ENCODE peak calls at places on chromosomes 4 and X, in five cellular contexts. One of them, this sample, is unnamed.

GRCh38 chrX:131792789-131793462 is 230.2 kb upstream of the STK26 start:
- DNase-seq in stimulated activated CD4-positive, alpha-beta T cell treated with anti-CD3 and anti-CD28 coated beads, Interleukin-1b, Interleukin-23, amount 100 ng/mL, for 4 hours: peak
- DNase-seq in mesenchymal stem cell: no peak
- DNase-seq in cerebellar cortex: peak
- DNase-seq in spleen: peak
- DNase-seq in this sample: no peak

GRCh38 chr4:31290836-31291235 is 570.7 kb downstream of the PCDH7 start:
- DNase-seq in stimulated activated CD4-positive, alpha-beta T cell treated with anti-CD3 and anti-CD28 coated beads, Interleukin-1b, Interleukin-23, amount 100 ng/mL, for 4 hours: no peak
- DNase-seq in cerebellar cortex: no peak
- DNase-seq in spleen: no peak
- DNase-seq in mesenchymal stem cell: no peak
- DNase-seq in this sample: no peak

GRCh38 chr4:139767168-139767567 is 101.5 kb downstream of the MGST2 start:
- DNase-seq in spleen: no peak
- DNase-seq in stimulated activated CD4-positive, alpha-beta T cell treated with anti-CD3 and anti-CD28 coated beads, Interleukin-1b, Interleukin-23, amount 100 ng/mL, for 4 hours: no peak
- DNase-seq in mesenchymal stem cell: peak
- DNase-seq in cerebellar cortex: no peak
- DNase-seq in this sample: no peak

GRCh38 chr4:69057620-69058409 is 38.5 kb upstream of the UGT2B7 start:
- DNase-seq in mesenchymal stem cell: peak
- DNase-seq in spleen: no peak
- DNase-seq in cerebellar cortex: no peak
- DNase-seq in stimulated activated CD4-positive, alpha-beta T cell treated with anti-CD3 and anti-CD28 coated beads, Interleukin-1b, Interleukin-23, amount 100 ng/mL, for 4 hours: no peak
- DNase-seq in this sample: no peak

GRCh38 chrX:110042521-110042920 is 39.6 kb downstream of the TMEM164 start:
- DNase-seq in spleen: no peak
- DNase-seq in cerebellar cortex: no peak
- DNase-seq in stimulated activated CD4-positive, alpha-beta T cell treated with anti-CD3 and anti-CD28 coated beads, Interleukin-1b, Interleukin-23, amount 100 ng/mL, for 4 hours: no peak
- DNase-seq in mesenchymal stem cell: peak
- DNase-seq in this sample: no peak

GRCh38 chr4:186930024-186930423 is 206.4 kb upstream of the FAT1 start:
- DNase-seq in mesenchymal stem cell: no peak
- DNase-seq in stimulated activated CD4-positive, alpha-beta T cell treated with anti-CD3 and anti-CD28 coated beads, Interleukin-1b, Interleukin-23, amount 100 ng/mL, for 4 hours: no peak
- DNase-seq in spleen: no peak
- DNase-seq in cerebellar cortex: no peak
- DNase-seq in this sample: no peak

GRCh38 chrX:154380153-154380552 is 1.1 kb downstream of the EMD start:
- DNase-seq in cerebellar cortex: no peak
- DNase-seq in mesenchymal stem cell: peak
- DNase-seq in spleen: peak
- DNase-seq in stimulated activated CD4-positive, alpha-beta T cell treated with anti-CD3 and anti-CD28 coated beads, Interleukin-1b, Interleukin-23, amount 100 ng/mL, for 4 hours: no peak
- DNase-seq in this sample: peak

GRCh38 chrX:86747091-86747490 is 598.8 kb downstream of the DACH2 start:
- DNase-seq in stimulated activated CD4-positive, alpha-beta T cell treated with anti-CD3 and anti-CD28 coated beads, Interleukin-1b, Interleukin-23, amount 100 ng/mL, for 4 hours: no peak
- DNase-seq in cerebellar cortex: no peak
- DNase-seq in spleen: no peak
- DNase-seq in mesenchymal stem cell: no peak
- DNase-seq in this sample: no peak

GRCh38 chr4:142314686-142315085 is 531.4 kb downstream of the INPP4B start:
- DNase-seq in cerebellar cortex: no peak
- DNase-seq in mesenchymal stem cell: no peak
- DNase-seq in stimulated activated CD4-positive, alpha-beta T cell treated with anti-CD3 and anti-CD28 coated beads, Interleukin-1b, Interleukin-23, amount 100 ng/mL, for 4 hours: no peak
- DNase-seq in spleen: no peak
- DNase-seq in this sample: no peak

GRCh38 chr4:25110653-25111329 is 49.5 kb downstream of the SEPSECS start:
- DNase-seq in spleen: no peak
- DNase-seq in mesenchymal stem cell: no peak
- DNase-seq in stimulated activated CD4-positive, alpha-beta T cell treated with anti-CD3 and anti-CD28 coated beads, Interleukin-1b, Interleukin-23, amount 100 ng/mL, for 4 hours: no peak
- DNase-seq in cerebellar cortex: no peak
- DNase-seq in this sample: no peak

GRCh38 chr4:105894570-105895323 is 524 bp upstream of the NPNT start:
- DNase-seq in cerebellar cortex: no peak
- DNase-seq in stimulated activated CD4-positive, alpha-beta T cell treated with anti-CD3 and anti-CD28 coated beads, Interleukin-1b, Interleukin-23, amount 100 ng/mL, for 4 hours: no peak
- DNase-seq in spleen: no peak
- DNase-seq in mesenchymal stem cell: peak
- DNase-seq in this sample: peak

GRCh38 chr4:153471691-153472080 is 5.5 kb downstream of the TMEM131L start:
- DNase-seq in cerebellar cortex: no peak
- DNase-seq in spleen: no peak
- DNase-seq in mesenchymal stem cell: no peak
- DNase-seq in stimulated activated CD4-positive, alpha-beta T cell treated with anti-CD3 and anti-CD28 coated beads, Interleukin-1b, Interleukin-23, amount 100 ng/mL, for 4 hours: no peak
- DNase-seq in this sample: no peak

GRCh38 chr4:102219143-102219542 is 126.1 kb downstream of the SLC39A8 start:
- DNase-seq in cerebellar cortex: no peak
- DNase-seq in mesenchymal stem cell: no peak
- DNase-seq in spleen: no peak
- DNase-seq in stimulated activated CD4-positive, alpha-beta T cell treated with anti-CD3 and anti-CD28 coated beads, Interleukin-1b, Interleukin-23, amount 100 ng/mL, for 4 hours: no peak
- DNase-seq in this sample: no peak

GRCh38 chr4:107444-108429 is 16.6 kb upstream of the ZNF718 start:
- DNase-seq in spleen: peak
- DNase-seq in cerebellar cortex: no peak
- DNase-seq in mesenchymal stem cell: no peak
- DNase-seq in stimulated activated CD4-positive, alpha-beta T cell treated with anti-CD3 and anti-CD28 coated beads, Interleukin-1b, Interleukin-23, amount 100 ng/mL, for 4 hours: no peak
- DNase-seq in this sample: no peak

GRCh38 chr4:146029147-146029546 is 90.5 kb upstream of the ZNF827 start:
- DNase-seq in cerebellar cortex: no peak
- DNase-seq in spleen: no peak
- DNase-seq in mesenchymal stem cell: no peak
- DNase-seq in stimulated activated CD4-positive, alpha-beta T cell treated with anti-CD3 and anti-CD28 coated beads, Interleukin-1b, Interleukin-23, amount 100 ng/mL, for 4 hours: no peak
- DNase-seq in this sample: no peak

GRCh38 chrX:100928660-100929613 is at the start of gene XKRX:
- DNase-seq in stimulated activated CD4-positive, alpha-beta T cell treated with anti-CD3 and anti-CD28 coated beads, Interleukin-1b, Interleukin-23, amount 100 ng/mL, for 4 hours: peak
- DNase-seq in cerebellar cortex: no peak
- DNase-seq in spleen: peak
- DNase-seq in mesenchymal stem cell: no peak
- DNase-seq in this sample: peak

GRCh38 chrX:2831471-2832228 is 2.9 kb downstream of the GYG2 start:
- DNase-seq in stimulated activated CD4-positive, alpha-beta T cell treated with anti-CD3 and anti-CD28 coated beads, Interleukin-1b, Interleukin-23, amount 100 ng/mL, for 4 hours: no peak
- DNase-seq in mesenchymal stem cell: no peak
- DNase-seq in spleen: no peak
- DNase-seq in cerebellar cortex: no peak
- DNase-seq in this sample: no peak

GRCh38 chr4:31458813-31459212 is 738.6 kb downstream of the PCDH7 start:
- DNase-seq in cerebellar cortex: no peak
- DNase-seq in mesenchymal stem cell: no peak
- DNase-seq in stimulated activated CD4-positive, alpha-beta T cell treated with anti-CD3 and anti-CD28 coated beads, Interleukin-1b, Interleukin-23, amount 100 ng/mL, for 4 hours: no peak
- DNase-seq in spleen: no peak
- DNase-seq in this sample: no peak

GRCh38 chr4:158170691-158171455 is 2.0 kb downstream of the GASK1B start:
- DNase-seq in cerebellar cortex: peak
- DNase-seq in mesenchymal stem cell: peak
- DNase-seq in spleen: peak
- DNase-seq in stimulated activated CD4-positive, alpha-beta T cell treated with anti-CD3 and anti-CD28 coated beads, Interleukin-1b, Interleukin-23, amount 100 ng/mL, for 4 hours: no peak
- DNase-seq in this sample: peak

GRCh38 chr4:59647011-59647410 is 1553.1 kb upstream of the ADGRL3 start:
- DNase-seq in mesenchymal stem cell: no peak
- DNase-seq in spleen: no peak
- DNase-seq in cerebellar cortex: no peak
- DNase-seq in stimulated activated CD4-positive, alpha-beta T cell treated with anti-CD3 and anti-CD28 coated beads, Interleukin-1b, Interleukin-23, amount 100 ng/mL, for 4 hours: no peak
- DNase-seq in this sample: no peak

GRCh38 chrX:104310657-104311056 is 55.9 kb upstream of the ESX1 start:
- DNase-seq in spleen: no peak
- DNase-seq in mesenchymal stem cell: no peak
- DNase-seq in stimulated activated CD4-positive, alpha-beta T cell treated with anti-CD3 and anti-CD28 coated beads, Interleukin-1b, Interleukin-23, amount 100 ng/mL, for 4 hours: no peak
- DNase-seq in cerebellar cortex: no peak
- DNase-seq in this sample: no peak

GRCh38 chr4:102868153-102868781 is 525 bp upstream of the CISD2 start:
- DNase-seq in cerebellar cortex: no peak
- DNase-seq in mesenchymal stem cell: no peak
- DNase-seq in stimulated activated CD4-positive, alpha-beta T cell treated with anti-CD3 and anti-CD28 coated beads, Interleukin-1b, Interleukin-23, amount 100 ng/mL, for 4 hours: no peak
- DNase-seq in spleen: peak
- DNase-seq in this sample: peak

GRCh38 chrX:2538016-2538415 is 37.2 kb upstream of the DHRSX start:
- DNase-seq in stimulated activated CD4-positive, alpha-beta T cell treated with anti-CD3 and anti-CD28 coated beads, Interleukin-1b, Interleukin-23, amount 100 ng/mL, for 4 hours: no peak
- DNase-seq in spleen: no peak
- DNase-seq in cerebellar cortex: peak
- DNase-seq in mesenchymal stem cell: no peak
- DNase-seq in this sample: no peak

GRCh38 chr4:75849459-75849858 is 52.8 kb downstream of the PPEF2 start:
- DNase-seq in stimulated activated CD4-positive, alpha-beta T cell treated with anti-CD3 and anti-CD28 coated beads, Interleukin-1b, Interleukin-23, amount 100 ng/mL, for 4 hours: no peak
- DNase-seq in cerebellar cortex: no peak
- DNase-seq in spleen: no peak
- DNase-seq in mesenchymal stem cell: peak
- DNase-seq in this sample: no peak

GRCh38 chr4:86092684-86093083 is 267.2 kb downstream of the MAPK10 start:
- DNase-seq in mesenchymal stem cell: peak
- DNase-seq in stimulated activated CD4-positive, alpha-beta T cell treated with anti-CD3 and anti-CD28 coated beads, Interleukin-1b, Interleukin-23, amount 100 ng/mL, for 4 hours: no peak
- DNase-seq in spleen: no peak
- DNase-seq in cerebellar cortex: no peak
- DNase-seq in this sample: no peak

GRCh38 chr4:121360496-121360895 is 20.3 kb downstream of the QRFPR start:
- DNase-seq in cerebellar cortex: no peak
- DNase-seq in spleen: no peak
- DNase-seq in mesenchymal stem cell: no peak
- DNase-seq in stimulated activated CD4-positive, alpha-beta T cell treated with anti-CD3 and anti-CD28 coated beads, Interleukin-1b, Interleukin-23, amount 100 ng/mL, for 4 hours: no peak
- DNase-seq in this sample: no peak

GRCh38 chr4:181043486-181043885 is 1199.7 kb upstream of the TENM3 start:
- DNase-seq in spleen: no peak
- DNase-seq in stimulated activated CD4-positive, alpha-beta T cell treated with anti-CD3 and anti-CD28 coated beads, Interleukin-1b, Interleukin-23, amount 100 ng/mL, for 4 hours: no peak
- DNase-seq in cerebellar cortex: no peak
- DNase-seq in mesenchymal stem cell: no peak
- DNase-seq in this sample: no peak

GRCh38 chrX:133350751-133351150 is 64.5 kb downstream of the GPC4 start:
- DNase-seq in cerebellar cortex: no peak
- DNase-seq in spleen: no peak
- DNase-seq in stimulated activated CD4-positive, alpha-beta T cell treated with anti-CD3 and anti-CD28 coated beads, Interleukin-1b, Interleukin-23, amount 100 ng/mL, for 4 hours: no peak
- DNase-seq in mesenchymal stem cell: peak
- DNase-seq in this sample: no peak

GRCh38 chr4:170674176-170674575 is 584.4 kb upstream of the AADAT start:
- DNase-seq in stimulated activated CD4-positive, alpha-beta T cell treated with anti-CD3 and anti-CD28 coated beads, Interleukin-1b, Interleukin-23, amount 100 ng/mL, for 4 hours: no peak
- DNase-seq in spleen: no peak
- DNase-seq in mesenchymal stem cell: no peak
- DNase-seq in cerebellar cortex: no peak
- DNase-seq in this sample: no peak

GRCh38 chr4:76518241-76518640 is 83.2 kb downstream of the SHROOM3 start:
- DNase-seq in cerebellar cortex: no peak
- DNase-seq in mesenchymal stem cell: no peak
- DNase-seq in spleen: no peak
- DNase-seq in stimulated activated CD4-positive, alpha-beta T cell treated with anti-CD3 and anti-CD28 coated beads, Interleukin-1b, Interleukin-23, amount 100 ng/mL, for 4 hours: no peak
- DNase-seq in this sample: no peak

GRCh38 chr4:67122029-67122428 is 423.3 kb downstream of the CENPC start:
- DNase-seq in spleen: no peak
- DNase-seq in cerebellar cortex: peak
- DNase-seq in stimulated activated CD4-positive, alpha-beta T cell treated with anti-CD3 and anti-CD28 coated beads, Interleukin-1b, Interleukin-23, amount 100 ng/mL, for 4 hours: no peak
- DNase-seq in mesenchymal stem cell: peak
- DNase-seq in this sample: no peak

GRCh38 chr4:150265806-150266205 is 187.6 kb downstream of the DCLK2 start:
- DNase-seq in spleen: no peak
- DNase-seq in cerebellar cortex: no peak
- DNase-seq in mesenchymal stem cell: no peak
- DNase-seq in stimulated activated CD4-positive, alpha-beta T cell treated with anti-CD3 and anti-CD28 coated beads, Interleukin-1b, Interleukin-23, amount 100 ng/mL, for 4 hours: no peak
- DNase-seq in this sample: no peak

GRCh38 chr4:8215001-8215427 is 15.9 kb downstream of the SH3TC1 start:
- DNase-seq in stimulated activated CD4-positive, alpha-beta T cell treated with anti-CD3 and anti-CD28 coated beads, Interleukin-1b, Interleukin-23, amount 100 ng/mL, for 4 hours: no peak
- DNase-seq in cerebellar cortex: no peak
- DNase-seq in spleen: no peak
- DNase-seq in mesenchymal stem cell: peak
- DNase-seq in this sample: peak

GRCh38 chr4:2062808-2063524 is 3.8 kb downstream of the NAT8L start:
- DNase-seq in stimulated activated CD4-positive, alpha-beta T cell treated with anti-CD3 and anti-CD28 coated beads, Interleukin-1b, Interleukin-23, amount 100 ng/mL, for 4 hours: no peak
- DNase-seq in spleen: peak
- DNase-seq in mesenchymal stem cell: no peak
- DNase-seq in cerebellar cortex: no peak
- DNase-seq in this sample: no peak

This sample was measured in upper lobe of right lung.